ENCODE peak calls at places on chromosomes 1 and 21, in nine cellular contexts. V, B, Q, W, C, U, H, K and I are unnamed samples. For H3K27me3, the result is how much of the 10 kb centered on the place peaks cover.

GRCh38 chr21:34639882-34640788 is 25.2 kb upstream of the RCAN1 start:
- DNase-seq in W (no peak), B (no peak), U (peak), V (no peak), C (no peak), K (no peak), H (no peak), Q (no peak), I (no peak)

GRCh38 chr1:170145691-170146676 is at the start of gene NTMT2:
- DNase-seq in B (peak), K (no peak), C (no peak), V (no peak), Q (no peak), H (peak), W (peak), U (no peak), I (no peak)

GRCh38 chr1:199123615-199124014 is 484.8 kb downstream of the PTPRC start:
- DNase-seq in U (peak), Q (no peak), B (peak), K (no peak), C (no peak), V (no peak), W (peak), H (no peak), I (no peak)

GRCh38 chr1:154404984-154405761 is at the start of gene IL6R:
- DNase-seq in B (peak), H (peak), V (peak), W (peak), K (peak), U (peak), Q (peak), C (peak), I (peak)

GRCh38 chr1:12527564-12527963 is 90.4 kb downstream of the DHRS3 start:
- DNase-seq in C (no peak), K (no peak), B (no peak), U (no peak), V (no peak), W (no peak), H (no peak), Q (no peak), I (no peak)

GRCh38 chr1:109790735-109791494 is 27.2 kb upstream of the EPS8L3 start:
- DNase-seq in U (peak), W (no peak), Q (no peak), V (peak), C (peak), K (no peak), B (peak), H (peak), I (peak)

GRCh38 chr1:160108888-160109662 is 6.5 kb upstream of the ATP1A2 start:
- DNase-seq in H (peak), K (no peak), V (peak), Q (peak), B (peak), U (peak), C (peak), W (peak), I (no peak)

GRCh38 chr1:152861374-152861773 is 1.6 kb downstream of the LCE7A start:
- DNase-seq in H (no peak), W (no peak), U (no peak), V (no peak), B (no peak), Q (no peak), C (no peak), K (no peak), I (no peak)

GRCh38 chr1:33365560-33365997 is 44.7 kb upstream of the A3GALT2 start:
- DNase-seq in B (peak), K (no peak), Q (no peak), V (no peak), H (no peak), W (peak), C (no peak), U (peak), I (no peak)

GRCh38 chr21:14589855-14590563 is 43.9 kb upstream of the SAMSN1 start:
- DNase-seq in Q (no peak), C (no peak), B (no peak), W (no peak), V (no peak), H (no peak), K (no peak), U (no peak), I (no peak)

GRCh38 chr1:95018602-95019369 is 54.0 kb downstream of the ALG14 start:
- DNase-seq in V (no peak), H (no peak), Q (no peak), C (no peak), K (no peak), U (no peak), W (no peak), B (peak), I (no peak)

DNA sequence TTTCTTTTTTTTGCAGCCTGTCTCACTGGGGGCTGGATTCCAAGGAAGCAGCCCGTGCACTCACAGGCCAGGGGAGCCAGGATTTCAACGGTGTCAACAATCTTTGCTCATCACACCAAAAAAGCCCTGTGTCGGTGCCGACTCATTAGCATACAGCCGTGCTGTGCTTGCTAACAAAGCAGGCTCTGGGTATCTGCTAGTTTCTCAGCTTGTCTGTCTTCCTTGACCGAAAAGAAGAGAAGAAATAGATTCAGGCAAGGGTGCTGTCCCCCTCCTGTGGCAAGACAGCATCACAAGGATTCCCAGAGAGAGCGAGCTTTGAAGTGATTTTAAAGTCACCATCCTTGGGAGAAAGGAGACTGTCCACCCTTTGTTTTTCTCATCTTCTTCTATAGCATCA is 214.7 kb downstream of the SDCCAG8 start:
- DNase-seq in W (no peak), B (no peak), Q (no peak), K (no peak), H (peak), V (no peak), U (no peak), C (no peak), I (peak)
- TF ChIP-seq CTCF in W (peak), B (no peak), Q (no peak), K (no peak), H (peak), V (no peak), U (no peak), C (no peak), I (peak)

DNA sequence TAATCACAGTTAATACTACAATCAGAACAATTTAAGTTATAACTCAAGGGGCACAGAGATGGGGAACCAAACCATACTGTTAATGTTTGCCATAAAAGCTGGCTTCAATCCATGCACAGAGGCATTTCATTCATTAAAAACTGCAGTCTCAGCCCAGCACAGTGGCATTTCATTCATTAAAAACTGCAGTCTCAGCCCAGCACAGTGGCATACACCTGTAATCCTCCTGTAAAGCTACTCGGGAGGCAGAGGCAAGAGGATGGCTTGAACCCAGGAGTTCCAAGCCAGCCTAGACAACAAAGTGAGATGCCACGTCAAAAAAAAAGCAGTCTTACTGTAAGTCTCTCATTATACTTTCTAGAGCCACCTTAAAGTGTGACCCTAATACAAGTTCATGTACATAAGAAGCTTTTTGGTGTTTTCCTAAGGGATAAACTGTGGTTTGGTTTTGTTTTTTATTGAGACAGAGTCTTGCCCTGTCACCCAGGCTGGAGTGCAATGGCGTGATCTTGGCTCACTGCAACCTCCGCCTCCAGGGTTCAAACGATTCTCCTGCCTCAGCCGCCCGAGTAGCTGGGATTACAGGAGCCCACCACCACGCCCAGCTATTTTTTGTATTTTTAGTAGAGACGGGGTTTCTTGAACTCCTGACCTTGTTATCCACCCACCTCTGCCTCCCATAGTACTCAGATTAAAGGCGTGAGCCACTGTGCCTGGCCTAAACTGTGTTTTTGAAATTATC is 29.0 kb downstream of the ARID4B start:
- DNase-seq in Q (no peak), H (no peak), V (no peak), W (no peak), B (no peak), K (no peak), U (no peak), C (no peak), I (no peak)
- H3K4me3 ChIP-seq in Q (no peak), H (no peak), V (no peak), W (no peak), B (no peak), K (no peak), U (no peak), C (no peak), I (no peak)

GRCh38 chr1:24934300-24935195 is 4.5 kb upstream of the RUNX3 start:
- DNase-seq in Q (no peak), H (peak), C (no peak), V (no peak), K (no peak), U (no peak), W (no peak), B (no peak), I (no peak)
- H3K27me3 ChIP-seq in Q (under half), H (half or more), C (under half), V (half or more), K (under half), U (under half), W (under half), B (half or more), I (half or more)

DNA sequence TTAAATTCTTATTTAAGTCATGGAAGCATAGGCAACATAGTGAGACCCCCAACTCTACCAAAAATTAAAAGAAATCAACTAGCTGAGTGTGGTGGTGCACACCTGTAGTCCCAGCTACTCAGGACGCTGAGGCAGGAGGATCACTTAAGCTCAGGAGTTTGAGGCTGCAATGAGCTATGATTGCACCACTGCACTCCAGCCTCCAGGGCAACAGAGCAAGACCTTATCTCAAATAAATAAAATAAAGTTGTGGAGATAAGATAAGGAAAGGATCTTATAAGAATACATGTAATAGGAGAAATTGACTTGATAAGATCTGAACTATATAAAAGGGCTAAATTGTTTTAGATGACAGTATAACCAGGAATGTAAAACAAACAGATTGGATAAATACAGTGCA is 2.3 kb upstream of the BATF3 start:
- DNase-seq in K (no peak), W (peak), V (no peak), B (no peak), H (no peak), C (no peak), Q (no peak), U (no peak), I (no peak)
- TF ChIP-seq CTCF in K (no peak), W (peak), V (no peak), B (no peak), H (no peak), C (no peak), Q (no peak), U (no peak), I (no peak)